ENCODE peak calls at places on chromosomes 5 and 9, in seven cellular contexts. R is GM10248; O is central memory CD4-positive, alpha-beta T cell; S is NCI-H1694; P is frontal cortex; M is CD4-positive, alpha-beta T cell; W is activated naive CD4-positive, alpha-beta T cell treated with Interleukin-2 at 50 U/mL for 16 hours. B is an unnamed sample.

GRCh38 chr5:104186100-104186499 is 623.5 kb upstream of the NUDT12 start:
- DNase-seq in O (no peak), P (no peak), M (no peak), W (no peak), R (no peak), S (no peak), B (no peak)

GRCh38 chr9:121750715-121751623 is 99.5 kb downstream of the DAB2IP start:
- DNase-seq in S (no peak), W (no peak), M (no peak), P (peak; percentile 67), O (no peak), R (no peak), B (no peak)

GRCh38 chr9:92506184-92506857 is 24.0 kb upstream of the ASPN start:
- DNase-seq in M (no peak), P (no peak), W (no peak), S (no peak), O (no peak), R (no peak), B (no peak)

GRCh38 chr5:144142030-144142825 is 28.2 kb downstream of the YIPF5 start:
- DNase-seq in P (no peak), M (no peak), O (peak; percentile 12), R (peak; percentile 24), W (no peak), S (peak; percentile 66), B (no peak)

GRCh38 chr9:90770339-90770738 is 31.3 kb upstream of the SYK start:
- DNase-seq in S (no peak), R (peak; percentile 54), M (no peak), O (no peak), P (no peak), W (no peak), B (no peak)

GRCh38 chr9:119167876-119168275 is 201.4 kb downstream of the BRINP1 start:
- DNase-seq in P (no peak), W (no peak), S (no peak), O (no peak), M (no peak), R (no peak), B (no peak)

GRCh38 chr5:119752921-119753886 is 123.8 kb downstream of the FAM170A start:
- DNase-seq in O (no peak), P (no peak), R (no peak), M (no peak), W (no peak), S (no peak), B (no peak)

GRCh38 chr9:100196828-100197227 is 97.8 kb downstream of the INVS start:
- DNase-seq in M (no peak), O (no peak), S (no peak), R (no peak), W (no peak), P (no peak), B (no peak)

GRCh38 chr9:132596200-132596599 is 13.8 kb downstream of the BARHL1 start:
- DNase-seq in P (no peak), O (no peak), R (no peak), M (no peak), S (no peak), W (no peak), B (no peak)

GRCh38 chr5:158435161-158435616 is 576.2 kb upstream of the CLINT1 start:
- DNase-seq in O (peak; percentile 11), R (peak; percentile 34), M (peak; percentile 3), S (no peak), W (no peak), P (no peak), B (no peak)

GRCh38 chr5:138241688-138242547 is 28.8 kb upstream of the CDC23 start:
- DNase-seq in O (no peak), M (no peak), S (no peak), R (peak; percentile 37), W (peak; percentile 2), P (peak; percentile 39), B (no peak)

GRCh38 chr5:17219006-17219422 is 1.6 kb downstream of the BASP1 start:
- DNase-seq in M (no peak), R (peak; percentile 41), P (no peak), S (peak; percentile 10), W (no peak), O (no peak), B (no peak)

GRCh38 chr5:140574165-140574564 is 9.5 kb downstream of the SLC35A4 start:
- DNase-seq in W (no peak), S (no peak), R (no peak), M (no peak), P (no peak), O (no peak), B (no peak)

GRCh38 chr9:70816891-70817290 is 304.5 kb downstream of the TRPM3 start:
- DNase-seq in M (no peak), R (no peak), W (no peak), S (no peak), O (no peak), P (no peak), B (no peak)

GRCh38 chr5:181260720-181261319 is at the start of gene TRIM52:
- DNase-seq in O (peak; percentile 92), W (peak; percentile 91), S (no peak), P (peak; percentile 82), M (peak; percentile 86), R (peak; percentile 90), B (peak; percentile 78)

GRCh38 chr9:127163409-127163808 is 41.0 kb upstream of the ANGPTL2 start:
- DNase-seq in M (no peak), S (no peak), O (no peak), P (no peak), R (no peak), W (no peak), B (no peak)

GRCh38 chr5:138629383-138629782 is 54.2 kb upstream of the HSPA9 start:
- DNase-seq in P (no peak), O (no peak), M (no peak), S (no peak), W (no peak), R (no peak), B (no peak)

GRCh38 chr5:33489481-33490067 is 48.8 kb downstream of the TARS1 start:
- DNase-seq in O (no peak), W (no peak), M (no peak), S (no peak), R (no peak), P (no peak), B (no peak)

GRCh38 chr5:38445374-38446028 is 110.9 kb downstream of the LIFR start:
- DNase-seq in S (no peak), O (no peak), M (no peak), W (no peak), P (no peak), R (no peak), B (no peak)

GRCh38 chr5:7876867-7877266 is 7.9 kb downstream of the MTRR start:
- DNase-seq in P (no peak), O (no peak), W (peak; percentile 32), M (no peak), S (no peak), R (no peak), B (no peak)

GRCh38 chr9:32554107-32554506 is 1.7 kb upstream of the TOPORS start:
- DNase-seq in M (no peak), S (no peak), R (no peak), P (no peak), W (no peak), O (no peak), B (no peak)

GRCh38 chr5:118220491-118220890 is 767.9 kb downstream of the DTWD2 start:
- DNase-seq in R (no peak), W (no peak), P (no peak), M (no peak), S (no peak), O (no peak), B (no peak)

GRCh38 chr5:72125931-72126620 is 18.8 kb downstream of the MAP1B start:
- DNase-seq in S (no peak), R (no peak), W (no peak), P (no peak), M (no peak), O (no peak), B (no peak)

GRCh38 chr9:95067888-95068287 is 249.6 kb downstream of the FANCC start:
- DNase-seq in W (no peak), R (no peak), M (no peak), O (no peak), P (no peak), S (no peak), B (no peak)

GRCh38 chr5:32581010-32581785 is 4.2 kb upstream of the SUB1 start:
- DNase-seq in W (no peak), S (no peak), P (no peak), R (no peak), O (no peak), M (no peak), B (no peak)

GRCh38 chr9:73680831-73681230 is 529.2 kb downstream of the ANXA1 start:
- DNase-seq in P (no peak), O (no peak), W (no peak), S (no peak), M (no peak), R (no peak), B (no peak)

GRCh38 chr5:165538065-165538464 is 2032.6 kb downstream of the MAT2B start:
- DNase-seq in M (no peak), S (no peak), P (no peak), O (no peak), R (no peak), W (no peak), B (no peak)

GRCh38 chr9:133534346-133535284 is at the start of gene ADAMTSL2:
- DNase-seq in W (peak; percentile 16), R (peak; percentile 56), O (peak; percentile 16), M (peak; percentile 29), S (peak; percentile 24), P (peak; percentile 80), B (no peak)

GRCh38 chr9:94593459-94594345 is at the start of gene FBP2:
- DNase-seq in O (no peak), M (no peak), W (no peak), P (no peak), R (no peak), S (no peak), B (no peak)

GRCh38 chr5:181171782-181172181 is 24.4 kb downstream of the OR2V2 start:
- DNase-seq in O (no peak), W (no peak), M (no peak), P (no peak), R (no peak), S (no peak), B (no peak)

GRCh38 chr9:6896562-6896961 is 138.8 kb downstream of the KDM4C start:
- DNase-seq in M (no peak), W (no peak), S (no peak), P (no peak), O (no peak), R (no peak), B (no peak)

GRCh38 chr9:110880123-110880522 is 158.1 kb downstream of the LPAR1 start:
- DNase-seq in S (no peak), W (no peak), O (no peak), M (no peak), P (no peak), R (no peak), B (no peak)

GRCh38 chr9:128607642-128608350 is 48.9 kb downstream of the DYNC2I2 start:
- DNase-seq in R (no peak), W (no peak), M (no peak), P (peak; percentile 18), O (no peak), S (peak; percentile 4), B (peak; percentile 100)

B was measured in LNCaP clone FGC.